ENCODE peak calls at places on chromosomes 1 and 21, in nine cellular contexts. D is heart left ventricle, F is kidney, N is colonic mucosa, V is mesenchymal stem cell, I is skeletal muscle cell, U is A549, E is K562, R is IMR-90. Z is an unnamed sample.

GRCh38 chr1:226365831-226366231 is 42.1 kb downstream of the PARP1 start:
- DNase-seq in N (no peak), E (no peak), R (peak), V (peak), F (no peak), U (no peak), D (no peak), I (peak), Z (peak)

GRCh38 chr1:171254859-171255258 is 6.6 kb downstream of the FMO1 start:
- DNase-seq in R (peak), E (no peak), D (no peak), F (no peak), I (no peak), N (no peak), V (peak), U (no peak), Z (no peak)

GRCh38 chr1:155833665-155834295 is 23.2 kb downstream of the GON4L start:
- DNase-seq in V (no peak), E (no peak), U (no peak), N (no peak), F (no peak), R (no peak), D (no peak), I (no peak), Z (no peak)

GRCh38 chr1:178273707-178274410 is 180.0 kb downstream of the RASAL2 start:
- DNase-seq in D (no peak), I (no peak), E (no peak), U (no peak), F (no peak), V (no peak), R (peak), N (no peak), Z (no peak)

GRCh38 chr1:83508485-83509151 is 490.3 kb downstream of the TTLL7 start:
- DNase-seq in U (no peak), V (peak), I (peak), D (peak), R (peak), E (no peak), N (no peak), F (no peak), Z (peak)

GRCh38 chr1:228081144-228081543 is 1.4 kb upstream of the ARF1 start:
- DNase-seq in D (peak), V (no peak), E (peak), F (peak), N (no peak), I (no peak), R (no peak), U (no peak), Z (no peak)

GRCh38 chr1:116360435-116361173 is 12.4 kb upstream of the ATP1A1 start:
- DNase-seq in I (no peak), R (peak), E (peak), N (no peak), F (no peak), V (peak), U (no peak), D (no peak), Z (peak)

GRCh38 chr1:61436491-61437120 is 288.3 kb downstream of the TM2D1 start:
- DNase-seq in I (no peak), U (no peak), R (no peak), F (peak), E (no peak), V (peak), N (no peak), D (peak), Z (no peak)

GRCh38 chr1:15004396-15004795 is 149.2 kb upstream of the TMEM51 start:
- DNase-seq in R (peak), E (no peak), I (no peak), U (no peak), F (no peak), D (no peak), N (no peak), V (no peak), Z (no peak)

GRCh38 chr1:215566556-215567490 is at the start of gene KCTD3:
- DNase-seq in N (peak), R (peak), V (peak), E (peak), I (no peak), U (peak), D (peak), F (peak), Z (peak)

GRCh38 chr1:168636200-168636599 is 59.8 kb downstream of the XCL1 start:
- DNase-seq in V (no peak), F (no peak), I (no peak), E (no peak), N (no peak), U (no peak), D (no peak), R (no peak), Z (peak)

GRCh38 chr1:174743654-174744561 is 255.8 kb upstream of the CACYBP start:
- DNase-seq in E (peak), U (peak), R (peak), I (no peak), D (no peak), V (peak), F (no peak), N (no peak), Z (peak)

GRCh38 chr1:95582746-95583145 is 348.7 kb downstream of the RWDD3 start:
- DNase-seq in F (no peak), E (no peak), V (no peak), U (no peak), N (no peak), R (no peak), D (no peak), I (no peak), Z (no peak)

GRCh38 chr1:156062189-156062588 is 1.2 kb downstream of the RAB25 start:
- DNase-seq in D (no peak), I (no peak), N (peak), F (no peak), U (no peak), E (no peak), V (peak), R (peak), Z (no peak)

GRCh38 chr21:41366522-41367151 is 4.8 kb downstream of the MX2 start:
- DNase-seq in I (peak), E (peak), N (peak), F (no peak), D (peak), R (peak), V (peak), U (peak), Z (peak)

GRCh38 chr1:202811296-202812175 is 782 bp downstream of the PCAT6 start:
- DNase-seq in F (no peak), N (peak), I (no peak), E (peak), U (no peak), D (peak), V (peak), R (peak), Z (no peak)

GRCh38 chr1:82706741-82707140 is 906.0 kb downstream of the ADGRL2 start:
- DNase-seq in D (no peak), V (no peak), R (peak), N (no peak), U (no peak), F (no peak), E (no peak), I (no peak), Z (no peak)

GRCh38 chr21:38989745-38990423 is 184.2 kb downstream of the ETS2 start:
- DNase-seq in R (peak), E (no peak), V (peak), I (peak), D (peak), U (no peak), F (peak), N (no peak), Z (peak)

GRCh38 chr1:59333626-59334277 is 36.9 kb downstream of the FGGY start:
- DNase-seq in E (no peak), F (no peak), N (no peak), R (no peak), V (peak), D (no peak), U (no peak), I (no peak), Z (no peak)

GRCh38 chr1:60281360-60281932 is 207.9 kb upstream of the C1orf87 start:
- DNase-seq in E (peak), N (peak), R (peak), V (peak), D (peak), F (peak), I (peak), U (peak), Z (peak)

GRCh38 chr1:92817986-92818764 is 13.7 kb upstream of the RPL5 start:
- DNase-seq in E (peak), D (no peak), V (no peak), F (no peak), R (no peak), I (peak), N (peak), U (peak), Z (peak)

GRCh38 chr1:12496154-12496961 is 121.7 kb downstream of the DHRS3 start:
- DNase-seq in D (no peak), E (peak), R (no peak), V (no peak), N (no peak), F (no peak), U (no peak), I (no peak), Z (peak)

GRCh38 chr1:54984126-54984842 is 3.9 kb downstream of the TMEM61 start:
- DNase-seq in V (no peak), E (no peak), I (no peak), D (no peak), F (peak), U (no peak), R (no peak), N (no peak), Z (no peak)

GRCh38 chr1:28058168-28058567 is 30.2 kb downstream of the EYA3 start:
- DNase-seq in N (no peak), U (no peak), V (no peak), E (no peak), F (no peak), R (no peak), D (no peak), I (no peak), Z (no peak)

GRCh38 chr1:192272732-192273131 is 44.1 kb upstream of the RGS21 start:
- DNase-seq in D (no peak), N (no peak), I (no peak), F (no peak), E (peak), V (no peak), U (no peak), R (no peak), Z (no peak)

GRCh38 chr1:232678185-232678886 is 48.4 kb upstream of the SIPA1L2 start:
- DNase-seq in N (peak), D (no peak), R (peak), F (no peak), I (no peak), V (no peak), E (no peak), U (no peak), Z (no peak)

GRCh38 chr1:222880586-222880985 is 65.7 kb downstream of the DISP1 start:
- DNase-seq in V (peak), E (no peak), N (no peak), R (peak), D (no peak), F (no peak), I (peak), U (no peak), Z (peak)

GRCh38 chr1:71191520-71191919 is 110.7 kb upstream of the ZRANB2 start:
- DNase-seq in V (no peak), I (no peak), E (no peak), N (no peak), F (no peak), R (no peak), D (no peak), U (no peak), Z (no peak)

GRCh38 chr1:175124842-175125241 is 57.2 kb downstream of the TNN start:
- DNase-seq in R (no peak), V (no peak), U (no peak), N (no peak), E (no peak), D (no peak), I (no peak), F (no peak), Z (peak)

GRCh38 chr21:44448651-44449131 is 6.6 kb upstream of the LRRC3 start:
- DNase-seq in E (no peak), U (no peak), I (no peak), R (no peak), N (no peak), D (no peak), F (peak), V (no peak), Z (no peak)

GRCh38 chr1:61605607-61606321 is 119.2 kb downstream of the TM2D1 start:
- DNase-seq in F (no peak), N (no peak), D (no peak), R (peak), E (no peak), V (no peak), U (no peak), I (no peak), Z (peak)

GRCh38 chr1:29514361-29515187 is 278.3 kb downstream of the PTPRU start:
- DNase-seq in U (no peak), N (no peak), I (no peak), E (no peak), D (no peak), V (no peak), R (no peak), F (no peak), Z (no peak)

GRCh38 chr1:241250465-241250864 is 106.5 kb downstream of the RGS7 start:
- DNase-seq in I (no peak), U (no peak), V (no peak), E (no peak), R (no peak), F (no peak), D (no peak), N (peak), Z (no peak)

GRCh38 chr21:30646904-30647303 is 4.2 kb downstream of the KRTAP20-3 start:
- DNase-seq in D (no peak), I (no peak), E (no peak), V (no peak), F (no peak), N (no peak), R (no peak), U (no peak), Z (no peak)

GRCh38 chr1:6211731-6212130 is 5.8 kb downstream of the RNF207 start:
- DNase-seq in V (no peak), F (no peak), R (no peak), N (no peak), D (no peak), I (no peak), U (no peak), E (no peak), Z (no peak)

GRCh38 chr1:109794319-109795132 is 30.8 kb upstream of the EPS8L3 start:
- DNase-seq in E (no peak), N (peak), F (peak), D (no peak), I (no peak), R (no peak), U (no peak), V (peak), Z (no peak)

GRCh38 chr1:19504796-19505693 is 19.7 kb upstream of the CAPZB start:
- DNase-seq in E (no peak), F (no peak), N (no peak), D (no peak), U (no peak), I (peak), R (peak), V (peak), Z (peak)
- H3K4me3 ChIP-seq in E (no peak), F (no peak), N (no peak), D (no peak), U (no peak), I (no peak), R (no peak), V (no peak), Z (peak)

DNA sequence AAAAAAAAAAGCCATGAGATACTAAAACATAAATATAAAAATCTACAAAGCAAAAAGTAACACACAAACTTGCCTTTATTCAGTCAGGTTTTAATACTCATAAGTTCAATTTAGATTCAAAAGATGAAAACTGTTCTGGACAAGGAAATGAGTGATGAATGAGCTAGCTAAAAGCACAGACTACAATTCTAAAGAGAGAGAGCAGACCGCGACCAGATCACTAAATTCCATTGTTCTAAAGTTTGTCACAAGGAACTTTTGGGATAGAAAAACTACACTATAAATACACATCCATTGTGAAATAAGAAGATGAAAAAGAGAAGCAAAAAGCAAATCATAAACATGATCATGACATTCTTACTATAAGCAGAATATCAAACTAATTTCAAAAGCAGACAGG is 1.7 kb downstream of the ODF2L start:
- DNase-seq in U (no peak), I (no peak), F (no peak), R (peak), E (no peak), N (no peak), D (no peak), V (peak), Z (peak)
- H3K4me3 ChIP-seq in U (no peak), I (no peak), F (no peak), R (no peak), E (no peak), N (no peak), D (no peak), V (no peak), Z (peak)

GRCh38 chr21:28018741-28019669 is 973.7 kb downstream of the LTN1 start:
- DNase-seq in R (peak), I (no peak), E (no peak), V (no peak), U (no peak), F (no peak), D (no peak), N (no peak), Z (no peak)
- H3K4me3 ChIP-seq in R (no peak), I (no peak), E (no peak), V (no peak), U (no peak), F (no peak), D (no peak), N (no peak), Z (no peak)

GRCh38 chr1:36160388-36160948 is 4.5 kb downstream of the MAP7D1 start:
- DNase-seq in I (no peak), U (no peak), V (no peak), N (no peak), F (no peak), D (no peak), R (no peak), E (no peak), Z (no peak)

GRCh38 chr1:36160949-36161485 is 5.1 kb downstream of the MAP7D1 start:
- DNase-seq in R (peak), V (peak), E (peak), N (no peak), F (peak), D (peak), U (peak), I (no peak), Z (peak)

GRCh38 chr1:36161656-36162531 is 5.9 kb downstream of the MAP7D1 start:
- DNase-seq in V (peak), E (peak), U (no peak), N (no peak), R (no peak), F (peak), I (no peak), D (peak), Z (peak)

GRCh38 chr1:36157973-36158826 is 2.2 kb downstream of the MAP7D1 start:
- DNase-seq in U (no peak), N (no peak), F (no peak), D (no peak), I (no peak), E (no peak), V (no peak), R (no peak), Z (no peak)

GRCh38 chr1:36159614-36160387 is 3.8 kb downstream of the MAP7D1 start:
- DNase-seq in F (no peak), I (no peak), U (no peak), R (no peak), D (no peak), E (no peak), V (no peak), N (no peak), Z (no peak)
- H3K4me3 ChIP-seq in F (no peak), I (no peak), U (no peak), R (no peak), D (no peak), E (no peak), V (no peak), N (no peak), Z (peak)

GRCh38 chr1:1436634-1437032 is 1.1 kb downstream of the VWA1 start:
- DNase-seq in R (no peak), I (no peak), F (no peak), D (no peak), U (no peak), N (no peak), V (no peak), E (peak), Z (no peak)
- H3K4me3 ChIP-seq in R (no peak), I (peak), F (peak), D (no peak), U (no peak), N (peak), V (peak), E (no peak), Z (no peak)

DNA sequence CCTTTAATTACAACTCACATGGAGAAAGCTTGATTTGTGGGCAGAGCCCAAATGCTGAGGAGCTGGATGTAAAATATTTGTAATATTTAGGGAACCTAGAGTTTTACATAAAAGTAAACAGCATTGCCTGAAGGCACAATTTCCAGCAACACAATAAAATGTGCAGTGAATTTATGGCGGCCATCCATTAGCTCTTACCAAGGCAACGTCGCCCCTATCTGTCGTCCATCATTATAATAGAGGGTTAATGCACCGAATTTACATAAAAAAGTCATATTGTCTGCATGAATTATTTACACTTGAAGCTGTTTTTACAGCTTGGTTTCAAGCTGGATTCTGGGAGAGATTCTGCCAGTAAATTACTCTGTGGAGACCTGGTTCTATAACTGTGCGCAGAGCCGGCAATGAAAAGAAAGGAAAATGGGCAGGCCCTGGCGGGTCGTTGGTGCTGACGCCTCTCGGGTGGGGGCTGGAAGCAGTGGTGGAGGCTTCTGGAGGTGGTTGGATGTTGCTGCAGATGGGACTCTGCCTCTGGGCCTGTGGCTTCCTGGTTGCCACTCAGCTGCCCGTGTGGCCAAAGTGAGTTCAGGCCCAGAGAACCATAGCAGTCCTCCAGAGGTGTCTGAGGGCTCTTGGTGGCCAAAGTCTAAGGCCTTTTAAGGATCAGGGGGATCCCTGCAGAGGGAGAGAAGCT is 48.9 kb upstream of the POU3F1 start:
- DNase-seq in F (no peak), U (no peak), N (no peak), E (no peak), D (no peak), R (no peak), I (no peak), V (no peak), Z (no peak)
- H3K4me3 ChIP-seq in F (no peak), U (no peak), N (no peak), E (no peak), D (no peak), R (no peak), I (no peak), V (no peak), Z (no peak)

DNA sequence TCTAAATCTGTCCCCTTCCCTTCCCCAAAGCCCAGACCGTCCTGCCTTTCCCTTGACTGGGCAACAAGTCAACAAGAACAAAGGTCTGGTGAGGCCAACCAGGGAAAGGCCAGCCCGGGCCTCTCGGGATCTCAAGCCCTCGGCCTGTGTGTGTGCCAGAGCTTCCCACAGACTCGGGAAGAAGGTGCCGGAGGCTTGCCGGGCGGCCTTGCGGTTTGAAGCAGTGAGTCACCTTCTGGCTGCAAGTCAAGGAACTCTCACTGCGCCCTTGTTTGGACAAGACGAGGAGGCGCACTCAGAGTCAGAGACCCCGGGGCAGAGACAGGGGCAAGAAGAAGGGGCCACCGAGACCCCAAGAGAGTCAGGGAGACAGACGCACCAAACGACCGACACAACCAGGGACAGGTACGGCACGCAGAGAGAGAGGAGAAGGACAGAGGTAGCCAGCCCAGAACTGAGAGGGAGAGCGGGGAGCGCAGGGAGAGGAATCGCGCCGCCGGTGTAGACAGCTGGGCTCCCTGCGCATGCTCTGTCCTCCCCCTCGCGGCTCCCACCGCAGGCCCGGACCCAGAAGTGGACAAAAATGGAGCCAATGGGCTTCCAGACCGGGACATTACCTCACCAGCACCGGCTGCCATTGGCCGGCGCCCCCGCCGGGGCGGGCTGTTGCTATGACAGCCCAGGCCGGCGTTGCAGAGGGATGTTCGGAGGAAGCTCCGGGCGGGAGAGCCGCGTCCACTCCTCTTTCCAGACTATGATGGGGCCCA is 66.6 kb upstream of the LAPTM5 start:
- DNase-seq in U (peak), F (peak), E (peak), R (peak), V (peak), I (peak), N (peak), D (peak), Z (peak)
- H3K4me3 ChIP-seq in U (peak), F (peak), E (peak), R (peak), V (peak), I (peak), N (peak), D (no peak), Z (peak)